ENCODE peak calls at places on chromosome 18, in nine cellular contexts. One of them, this sample, is unnamed.
A peak's percentile ranks its signal among the peaks of the same experiment; 100 is the strongest.

GRCh38 chr18:292271-292670 is 24.4 kb upstream of the THOC1 start:
- DNase-seq in HepG2: no peak
- DNase-seq in SK-N-SH: no peak
- DNase-seq in GM23338: no peak
- DNase-seq in K562: no peak
- DNase-seq in HCT116: no peak
- DNase-seq in A549: no peak
- DNase-seq in GM12878: no peak
- DNase-seq in Panc1: no peak
- DNase-seq in this sample: no peak

GRCh38 chr18:68796936-68797690 is 767 bp upstream of the CCDC102B start:
- DNase-seq in HepG2: no peak
- DNase-seq in SK-N-SH: no peak
- DNase-seq in GM23338: peak; percentile 1
- DNase-seq in K562: no peak
- DNase-seq in HCT116: no peak
- DNase-seq in A549: no peak
- DNase-seq in GM12878: no peak
- DNase-seq in Panc1: no peak
- DNase-seq in this sample: no peak

GRCh38 chr18:38427234-38427633 is 861.6 kb upstream of the CELF4 start:
- DNase-seq in HepG2: peak; percentile 0
- DNase-seq in SK-N-SH: peak; percentile 15
- DNase-seq in GM23338: no peak
- DNase-seq in K562: no peak
- DNase-seq in HCT116: no peak
- DNase-seq in A549: no peak
- DNase-seq in GM12878: no peak
- DNase-seq in Panc1: no peak
- DNase-seq in this sample: peak; percentile 2

GRCh38 chr18:68791801-68792200 is 6.1 kb upstream of the CCDC102B start:
- DNase-seq in HepG2: peak; percentile 2
- DNase-seq in SK-N-SH: no peak
- DNase-seq in GM23338: no peak
- DNase-seq in K562: no peak
- DNase-seq in HCT116: no peak
- DNase-seq in A549: no peak
- DNase-seq in GM12878: no peak
- DNase-seq in Panc1: no peak
- DNase-seq in this sample: no peak

GRCh38 chr18:69948919-69949537 is 1.4 kb upstream of the CD226 start:
- DNase-seq in HepG2: no peak
- DNase-seq in SK-N-SH: no peak
- DNase-seq in GM23338: peak; percentile 14
- DNase-seq in K562: peak; percentile 17
- DNase-seq in HCT116: no peak
- DNase-seq in A549: no peak
- DNase-seq in GM12878: peak; percentile 88
- DNase-seq in Panc1: no peak
- DNase-seq in this sample: peak; percentile 56

GRCh38 chr18:24051256-24051947 is 36.8 kb downstream of the TTC39C start:
- DNase-seq in HepG2: peak; percentile 90
- DNase-seq in SK-N-SH: no peak
- DNase-seq in GM23338: no peak
- DNase-seq in K562: no peak
- DNase-seq in HCT116: no peak
- DNase-seq in A549: no peak
- DNase-seq in GM12878: peak; percentile 27
- DNase-seq in Panc1: no peak
- DNase-seq in this sample: no peak

GRCh38 chr18:23964282-23965238 is 50.0 kb upstream of the TTC39C start:
- DNase-seq in HepG2: no peak
- DNase-seq in SK-N-SH: no peak
- DNase-seq in GM23338: peak; percentile 58
- DNase-seq in K562: peak; percentile 34
- DNase-seq in HCT116: peak; percentile 55
- DNase-seq in A549: no peak
- DNase-seq in GM12878: no peak
- DNase-seq in Panc1: no peak
- DNase-seq in this sample: no peak

GRCh38 chr18:29979884-29980283 is 1062.7 kb downstream of the DSC3 start:
- DNase-seq in HepG2: no peak
- DNase-seq in SK-N-SH: no peak
- DNase-seq in GM23338: peak; percentile 32
- DNase-seq in K562: no peak
- DNase-seq in HCT116: no peak
- DNase-seq in A549: no peak
- DNase-seq in GM12878: no peak
- DNase-seq in Panc1: no peak
- DNase-seq in this sample: no peak

GRCh38 chr18:69958422-69958821 is 10.7 kb upstream of the CD226 start:
- DNase-seq in HepG2: no peak
- DNase-seq in SK-N-SH: no peak
- DNase-seq in GM23338: no peak
- DNase-seq in K562: no peak
- DNase-seq in HCT116: no peak
- DNase-seq in A549: no peak
- DNase-seq in GM12878: no peak
- DNase-seq in Panc1: no peak
- DNase-seq in this sample: no peak

GRCh38 chr18:11500153-11501122 is 109.0 kb upstream of the SLC35G4 start:
- DNase-seq in HepG2: peak; percentile 98
- DNase-seq in SK-N-SH: no peak
- DNase-seq in GM23338: no peak
- DNase-seq in K562: peak; percentile 4
- DNase-seq in HCT116: peak; percentile 89
- DNase-seq in A549: peak; percentile 77
- DNase-seq in GM12878: peak; percentile 56
- DNase-seq in Panc1: peak; percentile 81
- DNase-seq in this sample: peak; percentile 1

GRCh38 chr18:3211236-3211992 is 8.4 kb downstream of the MYOM1 start:
- DNase-seq in HepG2: peak; percentile 69
- DNase-seq in SK-N-SH: no peak
- DNase-seq in GM23338: no peak
- DNase-seq in K562: peak; percentile 43
- DNase-seq in HCT116: no peak
- DNase-seq in A549: no peak
- DNase-seq in GM12878: no peak
- DNase-seq in Panc1: no peak
- DNase-seq in this sample: no peak

GRCh38 chr18:3889803-3890202 is 439.8 kb downstream of the TGIF1 start:
- DNase-seq in HepG2: peak; percentile 9
- DNase-seq in SK-N-SH: no peak
- DNase-seq in GM23338: no peak
- DNase-seq in K562: no peak
- DNase-seq in HCT116: no peak
- DNase-seq in A549: no peak
- DNase-seq in GM12878: no peak
- DNase-seq in Panc1: no peak
- DNase-seq in this sample: no peak

GRCh38 chr18:21141678-21142422 is 30.2 kb upstream of the ROCK1 start:
- DNase-seq in HepG2: no peak
- DNase-seq in SK-N-SH: no peak
- DNase-seq in GM23338: peak; percentile 5
- DNase-seq in K562: no peak
- DNase-seq in HCT116: no peak
- DNase-seq in A549: no peak
- DNase-seq in GM12878: no peak
- DNase-seq in Panc1: no peak
- DNase-seq in this sample: no peak

GRCh38 chr18:47794725-47795447 is 135.6 kb downstream of the SMAD2 start:
- DNase-seq in HepG2: no peak
- DNase-seq in SK-N-SH: no peak
- DNase-seq in GM23338: peak; percentile 7
- DNase-seq in K562: no peak
- DNase-seq in HCT116: no peak
- DNase-seq in A549: no peak
- DNase-seq in GM12878: no peak
- DNase-seq in Panc1: no peak
- DNase-seq in this sample: no peak

GRCh38 chr18:36828157-36828629 is 609 bp downstream of the TPGS2 start:
- DNase-seq in HepG2: peak; percentile 16
- DNase-seq in SK-N-SH: no peak
- DNase-seq in GM23338: peak; percentile 70
- DNase-seq in K562: peak; percentile 62
- DNase-seq in HCT116: peak; percentile 6
- DNase-seq in A549: no peak
- DNase-seq in GM12878: no peak
- DNase-seq in Panc1: no peak
- DNase-seq in this sample: peak; percentile 50
- H3K27ac ChIP-seq in HepG2: peak overlapping the region; percentile 73
- H3K27ac ChIP-seq in SK-N-SH: peak overlapping the region; percentile 93
- H3K27ac ChIP-seq in GM23338: peak overlapping the region; percentile 88
- H3K27ac ChIP-seq in K562: peak overlapping the region; percentile 87
- H3K27ac ChIP-seq in HCT116: peak overlapping the region; percentile 86
- H3K27ac ChIP-seq in A549: peak overlapping the region; percentile 98
- H3K27ac ChIP-seq in GM12878: peak overlapping the region; percentile 71
- H3K27ac ChIP-seq in Panc1: peak overlapping the region; percentile 88
- H3K27ac ChIP-seq in this sample: peak overlapping the region; percentile 85

DNA sequence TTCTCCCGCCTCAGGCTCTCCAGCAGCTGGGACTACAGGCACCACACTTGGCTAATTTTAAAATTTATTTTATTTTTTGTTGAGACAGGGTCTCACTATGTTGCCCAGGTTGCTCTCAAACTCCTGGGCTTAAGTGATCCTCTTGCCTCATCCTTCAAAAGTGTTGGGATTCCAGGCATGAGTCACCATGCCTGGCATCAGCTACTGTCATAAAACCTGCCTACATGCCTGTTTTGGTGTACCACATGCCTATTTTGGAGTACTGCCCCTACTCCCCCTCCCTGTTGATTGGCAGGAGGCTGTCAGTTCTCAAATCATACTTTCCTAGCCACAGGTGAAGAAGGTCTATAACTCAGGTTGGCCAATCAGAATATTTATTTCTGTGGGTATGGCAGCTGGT is 64.0 kb downstream of the CHST9 start:
- DNase-seq in HepG2: no peak
- DNase-seq in SK-N-SH: no peak
- DNase-seq in GM23338: no peak
- DNase-seq in K562: no peak
- DNase-seq in HCT116: no peak
- DNase-seq in A549: no peak
- DNase-seq in GM12878: no peak
- DNase-seq in Panc1: no peak
- DNase-seq in this sample: no peak
- TF ChIP-seq REST in HepG2: no peak
- TF ChIP-seq REST in SK-N-SH: no peak
- TF ChIP-seq REST in GM23338: no peak
- TF ChIP-seq REST in K562: no peak
- TF ChIP-seq REST in HCT116: no peak
- TF ChIP-seq REST in A549: no peak
- TF ChIP-seq REST in GM12878: no peak
- TF ChIP-seq REST in Panc1: no peak
- TF ChIP-seq REST in this sample: no peak

GRCh38 chr18:36328385-36328858 is 30.9 kb downstream of the FHOD3 start:
- DNase-seq in HepG2: no peak
- DNase-seq in SK-N-SH: no peak
- DNase-seq in GM23338: no peak
- DNase-seq in K562: no peak
- DNase-seq in HCT116: no peak
- DNase-seq in A549: no peak
- DNase-seq in GM12878: no peak
- DNase-seq in Panc1: no peak
- DNase-seq in this sample: no peak
- H3K4me3 ChIP-seq in HepG2: no peak overlapping the region
- H3K4me3 ChIP-seq in SK-N-SH: no peak overlapping the region
- H3K4me3 ChIP-seq in GM23338: no peak overlapping the region
- H3K4me3 ChIP-seq in K562: no peak overlapping the region
- H3K4me3 ChIP-seq in HCT116: no peak overlapping the region
- H3K4me3 ChIP-seq in A549: no peak overlapping the region
- H3K4me3 ChIP-seq in GM12878: no peak overlapping the region
- H3K4me3 ChIP-seq in Panc1: no peak overlapping the region
- H3K4me3 ChIP-seq in this sample: no peak overlapping the region

GRCh38 chr18:48961547-48961946 is 10.8 kb upstream of the SMAD7 start:
- DNase-seq in HepG2: no peak
- DNase-seq in SK-N-SH: no peak
- DNase-seq in GM23338: no peak
- DNase-seq in K562: no peak
- DNase-seq in HCT116: no peak
- DNase-seq in A549: no peak
- DNase-seq in GM12878: no peak
- DNase-seq in Panc1: no peak
- DNase-seq in this sample: no peak

GRCh38 chr18:48966523-48966922 is 15.8 kb upstream of the SMAD7 start:
- DNase-seq in HepG2: no peak
- DNase-seq in SK-N-SH: no peak
- DNase-seq in GM23338: no peak
- DNase-seq in K562: no peak
- DNase-seq in HCT116: no peak
- DNase-seq in A549: no peak
- DNase-seq in GM12878: no peak
- DNase-seq in Panc1: no peak
- DNase-seq in this sample: no peak

GRCh38 chr18:48962857-48963554 is 12.2 kb upstream of the SMAD7 start:
- DNase-seq in HepG2: no peak
- DNase-seq in SK-N-SH: no peak
- DNase-seq in GM23338: no peak
- DNase-seq in K562: no peak
- DNase-seq in HCT116: no peak
- DNase-seq in A549: no peak
- DNase-seq in GM12878: no peak
- DNase-seq in Panc1: no peak
- DNase-seq in this sample: no peak

GRCh38 chr18:48962252-48962856 is 11.6 kb upstream of the SMAD7 start:
- DNase-seq in HepG2: no peak
- DNase-seq in SK-N-SH: no peak
- DNase-seq in GM23338: no peak
- DNase-seq in K562: no peak
- DNase-seq in HCT116: no peak
- DNase-seq in A549: no peak
- DNase-seq in GM12878: no peak
- DNase-seq in Panc1: no peak
- DNase-seq in this sample: no peak

DNA sequence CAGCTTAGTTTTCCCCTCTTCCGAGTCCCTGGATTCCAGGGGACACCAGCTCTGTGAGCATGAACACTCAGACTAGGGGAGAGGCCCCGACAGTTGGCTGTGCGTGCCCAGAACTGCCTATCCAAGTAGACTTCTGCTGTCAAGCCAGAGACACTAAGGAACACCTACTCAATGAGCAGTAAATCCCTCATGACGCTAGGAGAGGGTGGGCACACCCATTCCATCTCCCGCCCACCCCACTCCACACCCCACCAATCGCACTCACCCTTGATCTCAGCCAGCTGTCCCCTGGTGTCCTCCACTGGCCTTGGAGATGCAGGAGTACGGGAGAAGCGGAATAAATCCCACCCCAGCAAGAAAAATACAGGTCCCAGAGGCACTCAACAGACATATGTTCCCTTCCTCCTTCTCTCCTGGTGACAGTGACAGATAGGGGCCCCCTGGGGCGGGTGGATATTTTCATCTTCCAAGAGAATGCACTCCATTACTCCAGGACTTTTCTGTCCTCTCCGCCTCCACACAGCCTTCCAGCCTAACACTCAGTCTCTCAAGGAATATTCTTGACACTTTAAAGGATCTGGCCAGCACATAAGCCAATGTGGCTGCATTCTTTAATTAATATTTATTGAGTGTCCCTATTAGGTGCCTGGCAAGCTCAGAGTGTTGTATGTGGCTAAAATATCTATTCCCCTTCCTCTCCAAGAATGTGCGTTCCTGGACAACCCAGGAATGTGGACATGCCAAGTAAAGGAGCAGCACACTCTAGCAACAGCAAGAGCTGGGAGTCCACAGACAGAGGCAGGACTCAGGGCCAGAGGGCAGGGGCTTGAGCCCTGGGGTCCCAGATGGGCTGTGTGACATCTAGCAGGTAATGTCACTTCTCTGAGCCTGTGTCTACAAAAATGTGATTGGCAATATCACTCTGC is 13.1 kb upstream of the SMAD7 start:
- DNase-seq in HepG2: no peak
- DNase-seq in SK-N-SH: no peak
- DNase-seq in GM23338: no peak
- DNase-seq in K562: no peak
- DNase-seq in HCT116: no peak
- DNase-seq in A549: no peak
- DNase-seq in GM12878: no peak
- DNase-seq in Panc1: no peak
- DNase-seq in this sample: no peak
- H3K27ac ChIP-seq in HepG2: no peak overlapping the region
- H3K27ac ChIP-seq in SK-N-SH: no peak overlapping the region
- H3K27ac ChIP-seq in GM23338: no peak overlapping the region
- H3K27ac ChIP-seq in K562: no peak overlapping the region
- H3K27ac ChIP-seq in HCT116: no peak overlapping the region
- H3K27ac ChIP-seq in A549: peak overlapping the region; percentile 26
- H3K27ac ChIP-seq in GM12878: no peak overlapping the region
- H3K27ac ChIP-seq in Panc1: no peak overlapping the region
- H3K27ac ChIP-seq in this sample: no peak overlapping the region